ENCODE peak calls at places on chromosomes 11 and 22, in six cellular contexts. D is mammary epithelial cell, P is lung, R is tibial nerve, H is PC-3, L is brain microvascular endothelial cell. K is an unnamed sample.

GRCh38 chr11:36945384-36945783 is 347.3 kb upstream of the RAG2 start:
- DNase-seq in R (no peak), P (no peak), H (peak; percentile 16), D (no peak), L (no peak), K (no peak)

GRCh38 chr11:78838417-78838816 is 263.8 kb upstream of the NARS2 start:
- DNase-seq in P (no peak), H (peak; percentile 68), R (no peak), L (no peak), D (no peak), K (no peak)

GRCh38 chr11:125244166-125244565 is 79.6 kb downstream of the PKNOX2 start:
- DNase-seq in L (no peak), D (no peak), R (no peak), P (no peak), H (no peak), K (no peak)

GRCh38 chr22:49636649-49637048 is 191.0 kb downstream of the BRD1 start:
- DNase-seq in H (no peak), D (no peak), R (no peak), P (no peak), L (no peak), K (no peak)

GRCh38 chr11:83546371-83546770 is 260.2 kb upstream of the CCDC90B start:
- DNase-seq in R (no peak), P (no peak), D (no peak), L (no peak), H (no peak), K (no peak)

GRCh38 chr11:38005597-38005996 is 1407.6 kb upstream of the RAG2 start:
- DNase-seq in D (no peak), P (no peak), R (no peak), L (no peak), H (no peak), K (no peak)

GRCh38 chr11:75553889-75554257 is 8.2 kb upstream of the SERPINH1 start:
- DNase-seq in H (no peak), D (no peak), P (no peak), R (peak; percentile 26), L (no peak), K (no peak)

GRCh38 chr11:65625628-65626342 is 10.2 kb downstream of the PCNX3 start:
- DNase-seq in L (no peak), H (no peak), D (no peak), P (peak; percentile 57), R (no peak), K (peak; percentile 33)

GRCh38 chr11:13328276-13328675 is 50.7 kb downstream of the BMAL1 start:
- DNase-seq in H (no peak), D (no peak), L (no peak), P (no peak), R (no peak), K (no peak)

GRCh38 chr11:62804310-62805043 is 763 bp downstream of the NXF1 start:
- DNase-seq in D (peak; percentile 35), P (no peak), H (peak; percentile 34), R (no peak), L (peak; percentile 29), K (no peak)

GRCh38 chr11:6315811-6316425 is 4.4 kb downstream of the CAVIN3 start:
- DNase-seq in H (peak; percentile 64), R (peak; percentile 35), L (peak; percentile 57), P (peak; percentile 53), D (peak; percentile 40), K (no peak)

GRCh38 chr22:17191163-17191562 is 28.1 kb downstream of the ADA2 start:
- DNase-seq in P (no peak), R (no peak), D (peak; percentile 6), L (peak; percentile 53), H (peak; percentile 27), K (no peak)

GRCh38 chr11:73521621-73522020 is 76.3 kb downstream of the FAM168A start:
- DNase-seq in D (peak; percentile 29), P (no peak), H (peak; percentile 75), R (no peak), L (peak; percentile 22), K (no peak)

GRCh38 chr11:2671748-2672147 is 28.0 kb downstream of the KCNQ1OT1 start:
- DNase-seq in P (no peak), L (no peak), D (no peak), R (no peak), H (no peak), K (no peak)

GRCh38 chr22:29972121-29972520 is 89.1 kb downstream of the MTMR3 start:
- DNase-seq in D (no peak), L (no peak), P (no peak), H (no peak), R (no peak), K (no peak)

GRCh38 chr11:121455115-121455514 is 2.3 kb upstream of the SORL1-AS1 start:
- DNase-seq in P (no peak), R (no peak), L (no peak), H (no peak), D (no peak), K (no peak)

GRCh38 chr11:47980093-47980906 is at the start of gene PTPRJ:
- DNase-seq in H (peak; percentile 49), P (peak; percentile 56), D (peak; percentile 31), L (no peak), R (no peak), K (peak; percentile 60)

GRCh38 chr11:16280256-16280682 is 76.1 kb downstream of the SOX6 start:
- DNase-seq in H (peak; percentile 36), D (peak; percentile 84), P (no peak), R (peak; percentile 17), L (no peak), K (no peak)

GRCh38 chr11:69278091-69278867 is 15.7 kb upstream of the MYEOV start:
- DNase-seq in R (no peak), D (no peak), L (peak; percentile 20), H (peak; percentile 92), P (peak; percentile 65), K (no peak)

GRCh38 chr11:68780829-68781228 is 29.5 kb upstream of the TESMIN start:
- DNase-seq in H (no peak), R (no peak), P (peak; percentile 67), D (no peak), L (no peak), K (no peak)

GRCh38 chr22:37167176-37167980 is 17.7 kb upstream of the IL2RB start:
- DNase-seq in L (no peak), H (no peak), R (no peak), P (no peak), D (no peak), K (no peak)

GRCh38 chr22:38957046-38957770 is at the start of gene APOBEC3A:
- DNase-seq in L (no peak), R (no peak), D (no peak), H (no peak), P (no peak), K (no peak)

GRCh38 chr22:29786026-29786425 is 18.9 kb downstream of the UQCR10 start:
- DNase-seq in D (no peak), R (no peak), H (no peak), P (no peak), L (no peak), K (no peak)

GRCh38 chr11:43021466-43021865 is 290.3 kb upstream of the API5 start:
- DNase-seq in H (peak; percentile 15), D (no peak), P (no peak), L (no peak), R (no peak), K (no peak)

GRCh38 chr11:119317592-119318239 is 786 bp upstream of the MCAM start:
- DNase-seq in H (no peak), P (no peak), L (no peak), D (peak; percentile 44), R (no peak), K (no peak)

GRCh38 chr11:1485504-1485885 is 1.1 kb downstream of the MOB2 start:
- DNase-seq in D (no peak), P (no peak), R (no peak), H (no peak), L (no peak), K (no peak)

GRCh38 chr11:43969543-43969942 is 27.1 kb downstream of the C11orf96 start:
- DNase-seq in D (no peak), H (no peak), P (no peak), R (no peak), L (peak; percentile 32), K (no peak)

GRCh38 chr11:92546089-92546488 is 321.5 kb downstream of the FAT3 start:
- DNase-seq in L (no peak), D (no peak), H (no peak), R (no peak), P (no peak), K (no peak)
- H3K4me3 ChIP-seq in L (no peak overlapping the region), D (no peak overlapping the region), H (no peak overlapping the region), R (no peak overlapping the region), P (no peak overlapping the region), K (no peak overlapping the region)

GRCh38 chr22:36021649-36022048 is 7.0 kb downstream of the RBFOX2 start:
- DNase-seq in D (no peak), R (no peak), H (no peak), P (no peak), L (no peak), K (no peak)

GRCh38 chr22:36026741-36027140 is 1.9 kb downstream of the RBFOX2 start:
- DNase-seq in P (no peak), H (peak; percentile 30), L (no peak), D (peak; percentile 27), R (no peak), K (no peak)

GRCh38 chr22:36022697-36023096 is 5.9 kb downstream of the RBFOX2 start:
- DNase-seq in D (no peak), H (no peak), P (no peak), R (no peak), L (no peak), K (no peak)

GRCh38 chr22:36017661-36018091 is 10.9 kb downstream of the RBFOX2 start:
- DNase-seq in R (no peak), L (no peak), P (no peak), H (no peak), D (no peak), K (no peak)

GRCh38 chr22:36022162-36022561 is 6.5 kb downstream of the RBFOX2 start:
- DNase-seq in P (no peak), L (peak; percentile 24), D (no peak), R (no peak), H (no peak), K (no peak)
- H3K27ac ChIP-seq in P (no peak overlapping the region), L (no peak overlapping the region), D (no peak overlapping the region), R (peak overlapping the region; percentile 82), H (no peak overlapping the region), K (no peak overlapping the region)

DNA sequence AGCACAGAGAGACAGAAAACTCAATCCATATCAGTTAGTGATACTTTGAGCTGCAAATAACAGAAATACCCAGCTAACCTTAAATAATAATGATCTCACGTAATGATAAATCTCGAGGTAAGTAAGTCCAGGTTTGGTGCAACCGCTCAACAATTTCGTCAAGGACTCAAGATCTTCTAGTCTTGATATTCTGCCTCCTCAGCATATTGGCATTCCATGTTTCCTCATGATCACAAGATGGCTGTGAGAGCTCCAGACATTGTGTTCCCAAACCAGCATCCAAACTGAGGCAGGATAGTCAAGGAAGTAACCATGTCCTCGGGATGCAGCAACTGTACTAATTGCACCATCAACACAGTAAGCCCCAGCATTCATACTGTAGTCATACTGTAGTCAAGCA is 7.5 kb upstream of the LARGE1 start:
- DNase-seq in P (no peak), L (no peak), H (no peak), R (no peak), D (no peak), K (no peak)
- H3K4me3 ChIP-seq in P (no peak overlapping the region), L (no peak overlapping the region), H (no peak overlapping the region), R (no peak overlapping the region), D (no peak overlapping the region), K (no peak overlapping the region)

DNA sequence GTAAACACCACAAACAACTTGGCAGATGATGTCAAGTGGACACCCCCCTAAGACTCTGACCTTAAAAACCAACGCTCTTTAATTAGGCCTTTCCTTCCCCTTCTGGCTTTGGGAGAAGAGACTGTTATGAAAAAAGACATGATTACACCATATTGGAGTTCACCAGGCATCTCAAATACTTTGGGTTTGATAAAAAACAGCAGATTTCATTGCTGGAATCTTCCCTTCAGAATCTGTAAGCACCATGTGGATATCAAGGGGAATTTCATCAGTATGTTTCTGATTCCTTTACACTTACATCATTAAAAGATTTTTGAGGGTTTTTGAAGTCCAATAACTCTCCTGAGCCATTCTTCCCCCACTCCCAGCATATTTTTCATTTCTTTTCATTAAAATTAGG is 85.6 kb downstream of the KIRREL3 start:
- DNase-seq in L (no peak), R (no peak), P (no peak), D (no peak), H (no peak), K (no peak)
- H3K27ac ChIP-seq in L (peak overlapping the region; percentile 52), R (no peak overlapping the region), P (no peak overlapping the region), D (no peak overlapping the region), H (no peak overlapping the region), K (no peak overlapping the region)

K was measured in effector memory CD4-positive, alpha-beta T cell.